ENCODE peak calls at places on chromosomes 16 and 17, in six cellular contexts. One of them, this sample, is unnamed.

GRCh38 chr17:65954148-65954449 is 237.8 kb downstream of the CEP112 start:
- DNase-seq in stomach: no peak
- DNase-seq in esophagus muscularis mucosa: no peak
- DNase-seq in sigmoid colon: no peak
- DNase-seq in HCT116: no peak
- DNase-seq in HL-60: no peak
- DNase-seq in this sample: no peak

GRCh38 chr17:48577946-48578615 is at the start of gene HOXB4:
- DNase-seq in stomach: peak
- DNase-seq in esophagus muscularis mucosa: peak
- DNase-seq in sigmoid colon: peak
- DNase-seq in HCT116: no peak
- DNase-seq in HL-60: no peak
- DNase-seq in this sample: no peak

GRCh38 chr17:7486181-7486580 is 2.0 kb downstream of the POLR2A start:
- DNase-seq in stomach: no peak
- DNase-seq in esophagus muscularis mucosa: no peak
- DNase-seq in sigmoid colon: no peak
- DNase-seq in HCT116: no peak
- DNase-seq in HL-60: no peak
- DNase-seq in this sample: no peak

GRCh38 chr16:64242510-64242909 is 879.4 kb downstream of the CDH11 start:
- DNase-seq in stomach: no peak
- DNase-seq in esophagus muscularis mucosa: no peak
- DNase-seq in sigmoid colon: no peak
- DNase-seq in HCT116: no peak
- DNase-seq in HL-60: no peak
- DNase-seq in this sample: no peak

GRCh38 chr16:31484491-31485171 is 1.7 kb downstream of the SLC5A2 start:
- DNase-seq in stomach: peak
- DNase-seq in esophagus muscularis mucosa: no peak
- DNase-seq in sigmoid colon: no peak
- DNase-seq in HCT116: no peak
- DNase-seq in HL-60: no peak
- DNase-seq in this sample: no peak

GRCh38 chr16:64459821-64460220 is 662.0 kb downstream of the CDH11 start:
- DNase-seq in stomach: peak
- DNase-seq in esophagus muscularis mucosa: no peak
- DNase-seq in sigmoid colon: no peak
- DNase-seq in HCT116: no peak
- DNase-seq in HL-60: no peak
- DNase-seq in this sample: no peak

GRCh38 chr17:64449545-64449944 is 630 bp downstream of the MILR1 start:
- DNase-seq in stomach: no peak
- DNase-seq in esophagus muscularis mucosa: no peak
- DNase-seq in sigmoid colon: no peak
- DNase-seq in HCT116: no peak
- DNase-seq in HL-60: peak
- DNase-seq in this sample: no peak

GRCh38 chr17:46882666-46883065 is 31.3 kb downstream of the WNT9B start:
- DNase-seq in stomach: no peak
- DNase-seq in esophagus muscularis mucosa: no peak
- DNase-seq in sigmoid colon: no peak
- DNase-seq in HCT116: no peak
- DNase-seq in HL-60: no peak
- DNase-seq in this sample: no peak

GRCh38 chr17:65389956-65390355 is 171.5 kb downstream of the AXIN2 start:
- DNase-seq in stomach: no peak
- DNase-seq in esophagus muscularis mucosa: no peak
- DNase-seq in sigmoid colon: no peak
- DNase-seq in HCT116: peak
- DNase-seq in HL-60: no peak
- DNase-seq in this sample: no peak

GRCh38 chr17:2718150-2718938 is 6.8 kb upstream of the CLUH start:
- DNase-seq in stomach: no peak
- DNase-seq in esophagus muscularis mucosa: no peak
- DNase-seq in sigmoid colon: no peak
- DNase-seq in HCT116: no peak
- DNase-seq in HL-60: no peak
- DNase-seq in this sample: no peak

GRCh38 chr17:219696-220095 is 38.2 kb upstream of the DOC2B start:
- DNase-seq in stomach: no peak
- DNase-seq in esophagus muscularis mucosa: no peak
- DNase-seq in sigmoid colon: peak
- DNase-seq in HCT116: no peak
- DNase-seq in HL-60: no peak
- DNase-seq in this sample: no peak

GRCh38 chr16:56197227-56197992 is 6.1 kb downstream of the GNAO1 start:
- DNase-seq in stomach: no peak
- DNase-seq in esophagus muscularis mucosa: no peak
- DNase-seq in sigmoid colon: no peak
- DNase-seq in HCT116: no peak
- DNase-seq in HL-60: no peak
- DNase-seq in this sample: no peak

GRCh38 chr17:43219746-43220380 is 8.2 kb downstream of the TMEM106A start:
- DNase-seq in stomach: no peak
- DNase-seq in esophagus muscularis mucosa: no peak
- DNase-seq in sigmoid colon: peak
- DNase-seq in HCT116: no peak
- DNase-seq in HL-60: no peak
- DNase-seq in this sample: no peak

GRCh38 chr17:4708436-4708835 is 2.0 kb upstream of the ARRB2 start:
- DNase-seq in stomach: no peak
- DNase-seq in esophagus muscularis mucosa: no peak
- DNase-seq in sigmoid colon: no peak
- DNase-seq in HCT116: no peak
- DNase-seq in HL-60: no peak
- DNase-seq in this sample: no peak

GRCh38 chr17:21677126-21677910 is 15.0 kb upstream of the KCNJ18 start:
- DNase-seq in stomach: no peak
- DNase-seq in esophagus muscularis mucosa: no peak
- DNase-seq in sigmoid colon: peak
- DNase-seq in HCT116: no peak
- DNase-seq in HL-60: no peak
- DNase-seq in this sample: no peak

GRCh38 chr16:29318037-29318436 is 88.5 kb downstream of the NPIPB11 start:
- DNase-seq in stomach: no peak
- DNase-seq in esophagus muscularis mucosa: no peak
- DNase-seq in sigmoid colon: no peak
- DNase-seq in HCT116: no peak
- DNase-seq in HL-60: no peak
- DNase-seq in this sample: no peak

GRCh38 chr17:7782237-7782636 is 51.8 kb upstream of the KDM6B start:
- DNase-seq in stomach: no peak
- DNase-seq in esophagus muscularis mucosa: no peak
- DNase-seq in sigmoid colon: no peak
- DNase-seq in HCT116: no peak
- DNase-seq in HL-60: no peak
- DNase-seq in this sample: no peak

GRCh38 chr17:48134912-48135480 is 27.4 kb downstream of the SNX11 start:
- DNase-seq in stomach: no peak
- DNase-seq in esophagus muscularis mucosa: no peak
- DNase-seq in sigmoid colon: no peak
- DNase-seq in HCT116: no peak
- DNase-seq in HL-60: no peak
- DNase-seq in this sample: no peak

DNA sequence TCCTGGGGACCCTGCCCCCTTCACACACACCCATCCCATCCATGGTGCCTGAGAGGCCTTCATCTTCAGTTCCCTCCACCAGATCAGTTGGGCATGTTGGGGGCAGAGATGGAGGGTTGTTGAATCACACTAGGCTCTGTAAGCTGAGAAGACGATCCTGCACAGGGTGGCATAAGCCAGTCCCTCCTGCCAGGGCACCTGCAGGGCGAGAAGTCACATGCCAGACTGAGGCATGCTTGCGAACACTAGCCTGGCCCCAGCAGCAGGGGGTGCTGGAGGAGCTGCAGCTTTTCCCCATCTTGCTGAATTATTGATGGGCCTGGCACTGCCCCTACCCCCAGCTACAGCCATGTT is 6.1 kb upstream of the TBX2 start:
- DNase-seq in stomach: no peak
- DNase-seq in esophagus muscularis mucosa: no peak
- DNase-seq in sigmoid colon: no peak
- DNase-seq in HCT116: no peak
- DNase-seq in HL-60: no peak
- DNase-seq in this sample: no peak
- H3K27ac ChIP-seq in stomach: no peak
- H3K27ac ChIP-seq in esophagus muscularis mucosa: no peak
- H3K27ac ChIP-seq in sigmoid colon: no peak
- H3K27ac ChIP-seq in HCT116: no peak
- H3K27ac ChIP-seq in HL-60: no peak
- H3K27ac ChIP-seq in this sample: no peak

DNA sequence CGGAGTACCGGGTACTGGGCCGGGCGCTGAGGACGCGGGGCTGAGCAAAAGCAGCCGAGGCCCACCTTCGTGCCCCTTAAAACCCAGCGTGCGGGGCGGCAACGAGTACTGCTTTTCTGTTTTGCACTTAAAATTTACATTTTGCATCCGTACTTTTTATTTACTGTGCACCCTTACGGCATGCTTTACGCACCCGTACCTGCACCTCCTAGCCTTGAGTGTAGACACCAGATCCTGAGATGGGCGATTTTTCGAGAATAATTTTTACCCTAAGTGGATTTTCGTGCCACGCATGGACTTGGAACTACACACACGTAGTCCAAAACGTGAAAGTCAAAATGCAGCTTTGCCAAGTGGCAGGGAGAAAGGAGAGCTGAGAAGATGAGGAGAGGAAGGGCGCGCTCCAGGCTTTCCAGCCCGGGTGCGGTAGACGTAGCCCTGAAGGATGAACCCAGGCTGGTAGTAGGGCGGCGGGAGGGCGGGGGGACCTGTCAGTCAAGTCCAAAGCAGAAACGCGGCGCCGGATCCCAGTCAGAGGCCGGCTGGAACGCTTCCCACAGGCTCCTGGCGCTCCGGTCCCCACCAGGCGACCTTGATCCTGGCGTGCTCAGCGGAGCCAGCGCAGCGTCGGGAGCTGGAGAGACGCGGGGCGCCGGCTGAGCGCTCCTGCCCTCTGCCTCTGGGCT is 1.2 kb upstream of the CBLN1 start:
- DNase-seq in stomach: no peak
- DNase-seq in esophagus muscularis mucosa: peak
- DNase-seq in sigmoid colon: no peak
- DNase-seq in HCT116: no peak
- DNase-seq in HL-60: no peak
- DNase-seq in this sample: no peak
- H3K4me3 ChIP-seq in stomach: peak
- H3K4me3 ChIP-seq in esophagus muscularis mucosa: peak
- H3K4me3 ChIP-seq in sigmoid colon: peak
- H3K4me3 ChIP-seq in HCT116: no peak
- H3K4me3 ChIP-seq in HL-60: no peak
- H3K4me3 ChIP-seq in this sample: peak

GRCh38 chr17:40364121-40364861 is at the start of gene GJD3:
- DNase-seq in stomach: no peak
- DNase-seq in esophagus muscularis mucosa: no peak
- DNase-seq in sigmoid colon: peak
- DNase-seq in HCT116: no peak
- DNase-seq in HL-60: no peak
- DNase-seq in this sample: no peak

GRCh38 chr17:40363480-40363838 is 1.1 kb downstream of the GJD3 start:
- DNase-seq in stomach: no peak
- DNase-seq in esophagus muscularis mucosa: no peak
- DNase-seq in sigmoid colon: peak
- DNase-seq in HCT116: no peak
- DNase-seq in HL-60: peak
- DNase-seq in this sample: no peak

GRCh38 chr17:40361063-40361924 is 3.2 kb downstream of the GJD3 start:
- DNase-seq in stomach: no peak
- DNase-seq in esophagus muscularis mucosa: no peak
- DNase-seq in sigmoid colon: peak
- DNase-seq in HCT116: no peak
- DNase-seq in HL-60: no peak
- DNase-seq in this sample: no peak

GRCh38 chr17:40361925-40362695 is 2.4 kb downstream of the GJD3 start:
- DNase-seq in stomach: no peak
- DNase-seq in esophagus muscularis mucosa: no peak
- DNase-seq in sigmoid colon: peak
- DNase-seq in HCT116: no peak
- DNase-seq in HL-60: no peak
- DNase-seq in this sample: no peak

DNA sequence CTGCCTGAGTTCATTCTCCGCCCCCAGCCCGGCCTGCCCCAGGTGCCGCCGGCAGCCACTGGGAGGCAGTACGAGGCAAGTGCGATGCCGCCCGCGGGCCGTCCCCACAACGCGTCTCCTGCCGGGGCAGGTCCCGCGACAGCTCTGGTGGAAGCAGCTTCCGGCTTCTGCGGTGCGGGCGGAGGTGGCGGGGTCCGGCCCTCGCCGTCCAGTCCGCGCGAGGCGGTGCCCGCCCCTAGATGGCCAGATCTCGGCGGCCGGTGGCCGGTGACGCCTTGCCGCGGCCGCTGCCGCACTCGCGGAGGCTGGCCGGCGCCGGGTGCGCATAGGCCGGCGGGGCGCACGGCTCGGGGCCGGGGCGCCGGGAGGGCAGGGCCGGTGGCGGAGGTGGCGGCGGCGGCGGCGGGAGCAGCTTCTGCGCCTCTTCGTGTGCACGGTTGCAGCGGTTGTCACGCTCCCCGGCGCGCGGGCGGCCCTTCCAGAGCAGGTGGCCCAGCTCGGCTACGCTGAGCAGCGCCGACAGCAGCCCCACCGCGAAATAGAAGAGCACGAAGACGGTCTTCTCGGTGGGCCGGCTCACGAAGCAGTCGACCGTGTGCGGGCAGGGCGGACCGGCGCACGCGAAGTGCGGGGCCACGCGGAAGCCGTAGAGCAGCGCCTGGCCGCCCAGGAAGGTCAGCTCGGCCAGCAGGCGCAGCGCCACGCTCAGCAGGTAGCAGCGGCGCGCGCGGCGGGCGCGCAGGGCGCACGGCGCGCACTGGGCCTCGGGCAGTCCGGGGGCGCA is 1.6 kb downstream of the GJD3 start:
- DNase-seq in stomach: peak
- DNase-seq in esophagus muscularis mucosa: no peak
- DNase-seq in sigmoid colon: peak
- DNase-seq in HCT116: peak
- DNase-seq in HL-60: peak
- DNase-seq in this sample: no peak
- TF ChIP-seq POLR2AphosphoS5 in stomach: peak
- TF ChIP-seq POLR2AphosphoS5 in esophagus muscularis mucosa: no peak
- TF ChIP-seq POLR2AphosphoS5 in sigmoid colon: peak
- TF ChIP-seq POLR2AphosphoS5 in HCT116: peak
- TF ChIP-seq POLR2AphosphoS5 in HL-60: no peak
- TF ChIP-seq POLR2AphosphoS5 in this sample: no peak

DNA sequence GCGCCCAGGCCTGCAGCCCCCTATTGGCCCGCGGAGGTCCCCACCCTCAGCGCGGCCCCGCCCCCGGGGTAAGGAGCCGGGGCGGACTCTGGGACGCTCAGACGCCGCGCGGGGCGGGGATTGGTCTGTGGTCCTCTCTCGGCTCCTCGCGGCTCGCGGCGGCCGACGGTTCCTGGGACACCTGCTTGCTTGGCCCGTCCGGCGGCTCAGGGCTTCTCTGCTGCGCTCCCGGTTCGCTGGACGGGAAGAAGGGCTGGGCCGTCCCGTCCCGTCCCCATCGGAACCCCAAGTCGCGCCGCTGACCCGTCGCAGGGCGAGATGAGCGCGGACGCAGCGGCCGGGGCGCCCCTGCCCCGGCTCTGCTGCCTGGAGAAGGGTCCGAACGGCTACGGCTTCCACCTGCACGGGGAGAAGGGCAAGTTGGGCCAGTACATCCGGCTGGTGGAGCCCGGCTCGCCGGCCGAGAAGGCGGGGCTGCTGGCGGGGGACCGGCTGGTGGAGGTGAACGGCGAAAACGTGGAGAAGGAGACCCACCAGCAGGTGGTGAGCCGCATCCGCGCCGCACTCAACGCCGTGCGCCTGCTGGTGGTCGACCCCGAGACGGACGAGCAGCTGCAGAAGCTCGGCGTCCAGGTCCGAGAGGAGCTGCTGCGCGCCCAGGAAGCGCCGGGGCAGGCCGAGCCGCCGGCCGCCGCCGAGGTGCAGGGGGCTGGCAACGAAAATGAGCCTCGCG is at the start of gene NHERF1:
- DNase-seq in stomach: peak
- DNase-seq in esophagus muscularis mucosa: peak
- DNase-seq in sigmoid colon: peak
- DNase-seq in HCT116: peak
- DNase-seq in HL-60: peak
- DNase-seq in this sample: peak
- H3K27ac ChIP-seq in stomach: peak
- H3K27ac ChIP-seq in esophagus muscularis mucosa: peak
- H3K27ac ChIP-seq in sigmoid colon: peak
- H3K27ac ChIP-seq in HCT116: peak
- H3K27ac ChIP-seq in HL-60: peak
- H3K27ac ChIP-seq in this sample: peak